ENCODE peak calls at places on chromosomes 16 and 17, in ten cellular contexts. B is activated naive CD4-positive, alpha-beta T cell treated with anti-CD3 and anti-CD28 coated beads, Interleukin-2, amount 50 U/mL, for 16 hours; A is CD8-positive, alpha-beta memory T cell; G is GM10248; J is psoas muscle; O is activated CD8-positive, alpha-beta memory T cell treated with anti-CD3 and anti-CD28 coated beads, Interleukin-2, amount 50 U/mL, for 4 hours; E is HCEC 1CT; F is T follicular helper cell; W is activated CD4-positive, alpha-beta T cell treated with anti-CD3 and anti-CD28 coated beads for 36 hours; N is BJ. T is an unnamed sample.
A peak's percentile ranks its signal among the peaks of the same experiment; 100 is the strongest.

GRCh38 chr16:30697264-30698138 is 1.5 kb upstream of the SRCAP start:
- DNase-seq in B (no peak), A (no peak), G (peak; percentile 95), J (no peak), O (no peak), E (peak; percentile 97), F (no peak), W (no peak), N (no peak), T (no peak)

GRCh38 chr16:53899471-53899870 is 195.5 kb downstream of the FTO start:
- DNase-seq in B (no peak), A (no peak), G (no peak), J (no peak), O (no peak), E (no peak), F (no peak), W (no peak), N (no peak), T (no peak)

GRCh38 chr16:11224894-11225676 is 30.9 kb downstream of the SOCS1 start:
- DNase-seq in B (peak; percentile 86), A (peak; percentile 82), G (peak; percentile 95), J (peak; percentile 37), O (peak; percentile 80), E (no peak), F (peak; percentile 40), W (peak; percentile 96), N (no peak), T (no peak)

GRCh38 chr16:15748654-15749053 is 98.6 kb downstream of the NDE1 start:
- DNase-seq in B (no peak), A (no peak), G (no peak), J (no peak), O (no peak), E (no peak), F (no peak), W (no peak), N (no peak), T (no peak)

GRCh38 chr17:83160443-83161297 is 81.3 kb downstream of the METRNL start:
- DNase-seq in B (no peak), A (no peak), G (no peak), J (no peak), O (no peak), E (no peak), F (no peak), W (no peak), N (no peak), T (no peak)

GRCh38 chr17:42248351-42249179 is 27.6 kb downstream of the STAT5B start:
- DNase-seq in B (peak; percentile 67), A (peak; percentile 88), G (peak; percentile 78), J (peak; percentile 70), O (peak; percentile 68), E (peak; percentile 86), F (peak; percentile 75), W (peak; percentile 87), N (no peak), T (peak; percentile 82)

GRCh38 chr17:51510940-51511339 is 250.6 kb downstream of the UTP18 start:
- DNase-seq in B (no peak), A (no peak), G (no peak), J (no peak), O (no peak), E (no peak), F (no peak), W (no peak), N (no peak), T (no peak)

GRCh38 chr16:25340973-25341372 is 83.3 kb upstream of the ZKSCAN2 start:
- DNase-seq in B (no peak), A (no peak), G (no peak), J (no peak), O (no peak), E (no peak), F (no peak), W (no peak), N (no peak), T (no peak)

GRCh38 chr16:53743149-53743566 is 39.2 kb downstream of the FTO start:
- DNase-seq in B (no peak), A (peak; percentile 1), G (no peak), J (no peak), O (no peak), E (peak; percentile 39), F (no peak), W (peak; percentile 48), N (no peak), T (no peak)

GRCh38 chr17:77884967-77885641 is 73.4 kb upstream of the TNRC6C start:
- DNase-seq in B (no peak), A (no peak), G (no peak), J (no peak), O (no peak), E (no peak), F (no peak), W (no peak), N (no peak), T (no peak)

GRCh38 chr17:33127706-33128105 is 136.1 kb downstream of the SPACA3 start:
- DNase-seq in B (no peak), A (no peak), G (no peak), J (no peak), O (no peak), E (no peak), F (no peak), W (no peak), N (no peak), T (no peak)

GRCh38 chr17:7572588-7573323 is 6.7 kb upstream of the CD68 start:
- DNase-seq in B (peak; percentile 99), A (peak; percentile 100), G (peak; percentile 99), J (peak; percentile 99), O (peak; percentile 99), E (peak; percentile 97), F (peak; percentile 100), W (peak; percentile 100), N (peak; percentile 97), T (peak; percentile 100)

GRCh38 chr16:62225675-62226074 is 189.4 kb upstream of the CDH8 start:
- DNase-seq in B (no peak), A (no peak), G (peak; percentile 3), J (peak; percentile 41), O (no peak), E (no peak), F (no peak), W (peak; percentile 67), N (no peak), T (peak; percentile 84)

GRCh38 chr17:73586153-73586906 is 57.9 kb downstream of the SDK2 start:
- DNase-seq in B (no peak), A (no peak), G (no peak), J (no peak), O (no peak), E (no peak), F (no peak), W (no peak), N (no peak), T (no peak)

GRCh38 chr16:84751947-84752346 is 52.1 kb downstream of the USP10 start:
- DNase-seq in B (peak; percentile 42), A (no peak), G (peak; percentile 62), J (no peak), O (no peak), E (peak; percentile 13), F (no peak), W (peak; percentile 57), N (no peak), T (no peak)

GRCh38 chr17:76569607-76570279 is 15.9 kb downstream of the ST6GALNAC2 start:
- DNase-seq in B (no peak), A (no peak), G (no peak), J (peak; percentile 60), O (no peak), E (no peak), F (no peak), W (no peak), N (no peak), T (peak; percentile 74)

GRCh38 chr17:76481091-76481655 is 13.8 kb downstream of the AANAT start:
- DNase-seq in B (no peak), A (no peak), G (peak; percentile 81), J (no peak), O (no peak), E (no peak), F (no peak), W (no peak), N (no peak), T (no peak)

GRCh38 chr17:17849863-17850373 is 13.1 kb upstream of the SREBF1 start:
- DNase-seq in B (peak; percentile 55), A (peak; percentile 75), G (peak; percentile 78), J (peak; percentile 59), O (peak; percentile 63), E (no peak), F (peak; percentile 49), W (peak; percentile 90), N (no peak), T (no peak)

GRCh38 chr16:82004651-82005490 is 6.4 kb downstream of the SDR42E1 start:
- DNase-seq in B (no peak), A (no peak), G (no peak), J (no peak), O (no peak), E (no peak), F (no peak), W (no peak), N (peak; percentile 24), T (no peak)

GRCh38 chr17:74297941-74298340 is 23.9 kb downstream of the DNAI2 start:
- DNase-seq in B (no peak), A (no peak), G (no peak), J (no peak), O (no peak), E (no peak), F (no peak), W (peak; percentile 77), N (no peak), T (no peak)

GRCh38 chr16:25256821-25257503 is 683 bp downstream of the ZKSCAN2 start:
- DNase-seq in B (no peak), A (peak; percentile 12), G (no peak), J (no peak), O (peak; percentile 18), E (peak; percentile 8), F (no peak), W (peak; percentile 30), N (no peak), T (no peak)

GRCh38 chr16:30395155-30395991 is at the start of gene ZNF48:
- DNase-seq in B (peak; percentile 59), A (peak; percentile 58), G (peak; percentile 81), J (peak; percentile 90), O (peak; percentile 63), E (peak; percentile 84), F (peak; percentile 21), W (peak; percentile 67), N (peak; percentile 41), T (peak; percentile 92)

GRCh38 chr17:39547713-39548478 is 59.8 kb downstream of the NEUROD2 start:
- DNase-seq in B (peak; percentile 75), A (peak; percentile 64), G (peak; percentile 79), J (peak; percentile 62), O (peak; percentile 79), E (no peak), F (peak; percentile 62), W (peak; percentile 86), N (no peak), T (peak; percentile 60)

GRCh38 chr16:23401142-23401541 is 51.8 kb downstream of the COG7 start:
- DNase-seq in B (no peak), A (no peak), G (no peak), J (no peak), O (no peak), E (no peak), F (no peak), W (no peak), N (no peak), T (no peak)

GRCh38 chr17:59149051-59149450 is 5.9 kb downstream of the SKA2 start:
- DNase-seq in B (no peak), A (no peak), G (no peak), J (no peak), O (no peak), E (peak; percentile 29), F (no peak), W (no peak), N (no peak), T (no peak)

GRCh38 chr17:81256616-81257015 is 17.5 kb downstream of the NDUFAF8 start:
- DNase-seq in B (no peak), A (no peak), G (no peak), J (no peak), O (no peak), E (peak; percentile 44), F (no peak), W (no peak), N (no peak), T (no peak)

GRCh38 chr17:45200701-45201100 is 21.0 kb upstream of the FMNL1 start:
- DNase-seq in B (no peak), A (no peak), G (no peak), J (peak; percentile 61), O (no peak), E (no peak), F (no peak), W (no peak), N (no peak), T (no peak)

GRCh38 chr16:53123753-53124152 is 69.0 kb downstream of the CHD9 start:
- DNase-seq in B (no peak), A (no peak), G (no peak), J (no peak), O (no peak), E (peak; percentile 58), F (no peak), W (no peak), N (peak; percentile 25), T (no peak)

T was measured in right lobe of liver.